ENCODE peak calls at places on chromosomes 2 and 18, in four cellular contexts. One of them, this sample, is unnamed.
A peak's percentile ranks its signal among the peaks of the same experiment; 100 is the strongest.

GRCh38 chr2:216774620-216775019 is 79.3 kb upstream of the IGFBP5 start:
- DNase-seq in A549: no peak
- DNase-seq in CD8-positive, alpha-beta T cell: no peak
- DNase-seq in AG10803: peak; percentile 90
- DNase-seq in this sample: no peak

GRCh38 chr18:54958711-54959625 is at the start of gene CCDC68:
- DNase-seq in A549: peak; percentile 35
- DNase-seq in CD8-positive, alpha-beta T cell: no peak
- DNase-seq in AG10803: no peak
- DNase-seq in this sample: no peak

GRCh38 chr2:13819896-13820295 is 812.6 kb upstream of the LRATD1 start:
- DNase-seq in A549: no peak
- DNase-seq in CD8-positive, alpha-beta T cell: no peak
- DNase-seq in AG10803: no peak
- DNase-seq in this sample: no peak

GRCh38 chr2:128536925-128537620 is 218.4 kb upstream of the HS6ST1 start:
- DNase-seq in A549: peak; percentile 10
- DNase-seq in CD8-positive, alpha-beta T cell: no peak
- DNase-seq in AG10803: peak; percentile 79
- DNase-seq in this sample: no peak

GRCh38 chr2:142300517-142300916 is 169.7 kb upstream of the LRP1B start:
- DNase-seq in A549: no peak
- DNase-seq in CD8-positive, alpha-beta T cell: no peak
- DNase-seq in AG10803: no peak
- DNase-seq in this sample: no peak

GRCh38 chr2:68942827-68943226 is 9.9 kb downstream of the GKN2 start:
- DNase-seq in A549: no peak
- DNase-seq in CD8-positive, alpha-beta T cell: no peak
- DNase-seq in AG10803: no peak
- DNase-seq in this sample: no peak

GRCh38 chr18:35939166-35939565 is 33.3 kb upstream of the RMP24 start:
- DNase-seq in A549: no peak
- DNase-seq in CD8-positive, alpha-beta T cell: no peak
- DNase-seq in AG10803: no peak
- DNase-seq in this sample: no peak

GRCh38 chr2:45812039-45812500 is 160.6 kb downstream of the PRKCE start:
- DNase-seq in A549: no peak
- DNase-seq in CD8-positive, alpha-beta T cell: no peak
- DNase-seq in AG10803: peak; percentile 31
- DNase-seq in this sample: no peak

GRCh38 chr2:38586926-38587325 is 15.8 kb downstream of the HNRNPLL start:
- DNase-seq in A549: no peak
- DNase-seq in CD8-positive, alpha-beta T cell: no peak
- DNase-seq in AG10803: no peak
- DNase-seq in this sample: no peak

GRCh38 chr2:60857025-60857424 is 24.3 kb upstream of the REL start:
- DNase-seq in A549: no peak
- DNase-seq in CD8-positive, alpha-beta T cell: no peak
- DNase-seq in AG10803: no peak
- DNase-seq in this sample: no peak

GRCh38 chr2:173553589-173553988 is 198.9 kb downstream of the CDCA7 start:
- DNase-seq in A549: no peak
- DNase-seq in CD8-positive, alpha-beta T cell: no peak
- DNase-seq in AG10803: peak; percentile 67
- DNase-seq in this sample: no peak

GRCh38 chr18:29191263-29191662 is 1014.3 kb upstream of the CDH2 start:
- DNase-seq in A549: peak; percentile 2
- DNase-seq in CD8-positive, alpha-beta T cell: no peak
- DNase-seq in AG10803: peak; percentile 41
- DNase-seq in this sample: no peak
- TF ChIP-seq CTCF in A549: no peak
- TF ChIP-seq CTCF in CD8-positive, alpha-beta T cell: no peak
- TF ChIP-seq CTCF in AG10803: peak; percentile 65
- TF ChIP-seq CTCF in this sample: no peak

GRCh38 chr18:3660719-3661118 is 210.7 kb downstream of the TGIF1 start:
- DNase-seq in A549: no peak
- DNase-seq in CD8-positive, alpha-beta T cell: no peak
- DNase-seq in AG10803: no peak
- DNase-seq in this sample: no peak

GRCh38 chr18:3655637-3656050 is 205.7 kb downstream of the TGIF1 start:
- DNase-seq in A549: no peak
- DNase-seq in CD8-positive, alpha-beta T cell: no peak
- DNase-seq in AG10803: no peak
- DNase-seq in this sample: no peak

GRCh38 chr18:3655254-3655554 is 205.2 kb downstream of the TGIF1 start:
- DNase-seq in A549: no peak
- DNase-seq in CD8-positive, alpha-beta T cell: no peak
- DNase-seq in AG10803: no peak
- DNase-seq in this sample: no peak

GRCh38 chr18:3661121-3661520 is 211.1 kb downstream of the TGIF1 start:
- DNase-seq in A549: no peak
- DNase-seq in CD8-positive, alpha-beta T cell: no peak
- DNase-seq in AG10803: no peak
- DNase-seq in this sample: no peak

GRCh38 chr18:3658529-3658928 is 208.6 kb downstream of the TGIF1 start:
- DNase-seq in A549: no peak
- DNase-seq in CD8-positive, alpha-beta T cell: no peak
- DNase-seq in AG10803: no peak
- DNase-seq in this sample: no peak
- H3K4me3 ChIP-seq in A549: no peak overlapping the region
- H3K4me3 ChIP-seq in CD8-positive, alpha-beta T cell: no peak overlapping the region
- H3K4me3 ChIP-seq in AG10803: no peak overlapping the region
- H3K4me3 ChIP-seq in this sample: no peak overlapping the region

DNA sequence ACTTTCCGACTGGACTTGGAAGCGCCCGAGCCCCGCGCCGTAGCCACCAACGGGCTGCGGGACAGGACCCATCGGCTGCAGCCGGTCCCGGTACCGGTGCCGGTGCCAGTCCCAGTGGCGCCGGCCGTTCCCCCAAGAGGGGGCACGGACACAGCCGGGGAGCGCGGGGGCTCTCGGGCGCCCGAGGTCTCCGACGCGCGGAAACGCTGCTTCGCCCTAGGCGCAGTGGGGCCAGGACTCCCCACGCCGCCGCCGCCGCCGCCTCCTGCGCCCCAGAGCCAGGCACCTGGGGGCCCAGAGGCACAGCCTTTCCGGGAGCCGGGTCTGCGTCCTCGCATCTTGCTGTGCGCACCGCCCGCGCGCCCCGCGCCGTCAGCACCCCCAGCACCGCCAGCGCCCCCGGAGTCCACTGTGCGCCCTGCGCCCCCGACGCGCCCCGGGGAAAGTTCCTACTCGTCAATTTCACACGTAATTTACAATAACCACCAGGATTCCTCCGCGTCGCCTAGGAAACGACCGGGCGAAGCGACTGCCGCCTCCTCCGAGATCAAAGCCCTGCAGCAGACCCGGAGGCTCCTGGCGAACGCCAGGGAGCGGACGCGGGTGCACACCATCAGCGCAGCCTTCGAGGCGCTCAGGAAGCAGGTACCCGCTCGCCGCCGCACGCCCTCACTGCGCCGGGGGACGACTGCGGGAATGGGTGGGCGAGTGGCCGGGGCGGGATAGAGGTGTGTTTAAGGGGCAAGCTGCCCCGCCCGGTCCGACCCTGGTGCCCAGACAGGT is 713 bp downstream of the ATOH8 start:
- DNase-seq in A549: no peak
- DNase-seq in CD8-positive, alpha-beta T cell: no peak
- DNase-seq in AG10803: peak; percentile 62
- DNase-seq in this sample: peak; percentile 41
- TF ChIP-seq CTCF in A549: no peak
- TF ChIP-seq CTCF in CD8-positive, alpha-beta T cell: no peak
- TF ChIP-seq CTCF in AG10803: peak; percentile 6
- TF ChIP-seq CTCF in this sample: peak; percentile 6

GRCh38 chr2:138897274-138897673 is 117.1 kb upstream of the NXPH2 start:
- DNase-seq in A549: no peak
- DNase-seq in CD8-positive, alpha-beta T cell: no peak
- DNase-seq in AG10803: no peak
- DNase-seq in this sample: no peak
- H3K4me3 ChIP-seq in A549: no peak overlapping the region
- H3K4me3 ChIP-seq in CD8-positive, alpha-beta T cell: no peak overlapping the region
- H3K4me3 ChIP-seq in AG10803: no peak overlapping the region
- H3K4me3 ChIP-seq in this sample: no peak overlapping the region

GRCh38 chr2:171568085-171568484 is 45.8 kb downstream of the CYBRD1 start:
- DNase-seq in A549: no peak
- DNase-seq in CD8-positive, alpha-beta T cell: no peak
- DNase-seq in AG10803: no peak
- DNase-seq in this sample: no peak
- TF ChIP-seq CTCF in A549: no peak
- TF ChIP-seq CTCF in CD8-positive, alpha-beta T cell: no peak
- TF ChIP-seq CTCF in AG10803: peak; percentile 25
- TF ChIP-seq CTCF in this sample: no peak

DNA sequence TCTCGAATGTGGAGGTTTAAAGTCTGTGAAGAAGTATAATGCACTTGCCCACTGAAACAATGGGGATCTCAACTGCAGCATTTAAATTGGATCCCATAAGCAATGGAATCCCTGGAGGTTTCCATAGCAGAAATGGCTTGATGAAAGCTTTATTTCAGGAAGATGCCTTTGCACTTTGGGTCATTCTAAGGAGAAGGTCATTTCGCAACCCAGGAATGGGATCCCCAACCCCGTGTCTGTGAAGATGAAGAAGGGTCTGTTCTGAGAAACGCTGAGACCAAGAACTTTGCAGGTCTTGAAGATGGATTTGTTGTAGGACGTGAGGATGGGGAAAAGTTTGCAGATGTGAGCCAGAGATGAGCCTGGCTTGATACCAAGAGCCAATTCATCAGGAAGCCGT is 1.8 kb upstream of the KCNG3 start:
- DNase-seq in A549: no peak
- DNase-seq in CD8-positive, alpha-beta T cell: no peak
- DNase-seq in AG10803: no peak
- DNase-seq in this sample: no peak
- H3K4me3 ChIP-seq in A549: no peak overlapping the region
- H3K4me3 ChIP-seq in CD8-positive, alpha-beta T cell: no peak overlapping the region
- H3K4me3 ChIP-seq in AG10803: no peak overlapping the region
- H3K4me3 ChIP-seq in this sample: no peak overlapping the region

DNA sequence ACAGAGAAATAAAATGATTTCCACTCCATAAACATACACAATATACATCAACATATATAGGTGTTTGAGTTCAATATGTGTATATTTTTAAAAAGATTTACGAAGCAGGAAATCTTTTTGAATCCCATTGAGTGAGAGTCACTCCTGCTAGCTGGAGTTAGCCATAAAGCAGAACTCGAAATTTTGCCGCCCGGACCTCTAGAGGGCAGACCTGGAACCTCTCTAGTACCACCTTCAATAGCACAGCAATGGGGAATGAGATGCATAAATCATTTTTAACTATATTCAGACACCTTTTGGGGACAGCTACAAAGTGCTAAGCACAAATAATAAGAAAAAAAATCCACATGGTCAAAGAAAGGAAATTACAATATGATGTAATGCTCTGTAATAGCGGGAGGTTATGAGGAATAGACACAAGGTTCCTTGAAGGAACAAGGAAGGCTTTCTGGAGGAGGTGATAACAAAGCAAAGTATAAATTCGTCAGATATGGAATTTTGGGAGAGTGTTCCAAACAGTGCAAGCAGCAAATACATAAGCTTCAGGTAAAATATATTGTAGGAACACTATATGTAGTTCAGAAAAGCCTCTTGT is 533.4 kb downstream of the ERBB4 start:
- DNase-seq in A549: peak; percentile 2
- DNase-seq in CD8-positive, alpha-beta T cell: no peak
- DNase-seq in AG10803: peak; percentile 10
- DNase-seq in this sample: no peak
- TF ChIP-seq CTCF in A549: peak; percentile 51
- TF ChIP-seq CTCF in CD8-positive, alpha-beta T cell: no peak
- TF ChIP-seq CTCF in AG10803: peak; percentile 59
- TF ChIP-seq CTCF in this sample: peak; percentile 75

DNA sequence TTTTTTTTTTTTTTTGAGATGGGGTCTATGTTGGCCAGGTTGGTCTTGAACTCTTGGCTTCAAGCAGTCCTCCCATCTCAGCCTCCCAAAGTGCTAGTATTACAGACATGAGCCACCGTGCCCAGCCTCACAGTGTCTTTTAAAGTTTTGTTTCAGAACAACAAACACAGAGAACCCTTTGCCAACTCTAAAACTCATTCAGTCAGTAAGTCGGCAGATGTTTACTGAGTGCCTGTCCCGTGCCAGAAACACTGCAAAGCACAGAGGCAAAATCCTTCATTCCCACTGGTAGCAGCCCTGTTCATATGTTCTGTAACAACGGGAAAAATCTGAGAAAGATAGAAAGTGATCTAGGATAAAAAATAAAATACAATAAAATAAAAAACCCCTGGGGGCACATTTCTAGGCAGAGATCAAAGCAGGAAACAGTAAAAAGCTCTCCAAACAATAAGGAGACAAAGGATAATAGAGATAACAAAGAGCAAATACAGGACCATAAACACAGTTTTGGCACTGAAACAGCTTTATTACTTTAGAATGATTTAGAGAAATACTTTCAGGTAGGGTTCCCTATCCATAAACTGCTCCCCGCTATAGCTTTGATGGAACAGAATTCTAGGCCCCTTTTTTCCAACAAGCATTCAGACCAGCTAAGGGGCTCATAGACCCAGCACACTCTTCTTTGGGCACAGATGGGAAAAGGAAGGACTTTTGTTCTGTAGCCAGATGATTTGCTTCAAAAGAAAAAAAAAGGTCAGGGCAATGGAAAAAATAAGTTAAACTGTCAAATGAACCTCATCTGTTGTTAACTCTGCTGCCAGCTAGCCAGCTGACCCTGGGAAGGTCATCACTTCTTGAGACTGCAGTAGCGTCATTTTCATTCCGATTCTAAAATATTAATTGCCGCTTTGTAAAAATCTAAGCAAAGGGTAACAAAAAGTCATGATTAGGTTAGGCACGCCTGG is 212.3 kb downstream of the CDH20 start:
- DNase-seq in A549: no peak
- DNase-seq in CD8-positive, alpha-beta T cell: no peak
- DNase-seq in AG10803: no peak
- DNase-seq in this sample: no peak
- H3K4me3 ChIP-seq in A549: no peak overlapping the region
- H3K4me3 ChIP-seq in CD8-positive, alpha-beta T cell: no peak overlapping the region
- H3K4me3 ChIP-seq in AG10803: no peak overlapping the region
- H3K4me3 ChIP-seq in this sample: no peak overlapping the region

GRCh38 chr2:230864122-230864604 is 579 bp upstream of the ITM2C start:
- DNase-seq in A549: no peak
- DNase-seq in CD8-positive, alpha-beta T cell: no peak
- DNase-seq in AG10803: no peak
- DNase-seq in this sample: peak; percentile 13

GRCh38 chr2:230864605-230865323 is at the start of gene ITM2C:
- DNase-seq in A549: peak; percentile 76
- DNase-seq in CD8-positive, alpha-beta T cell: peak; percentile 71
- DNase-seq in AG10803: peak; percentile 54
- DNase-seq in this sample: peak; percentile 85

GRCh38 chr2:230865324-230865765 is 603 bp downstream of the ITM2C start:
- DNase-seq in A549: no peak
- DNase-seq in CD8-positive, alpha-beta T cell: no peak
- DNase-seq in AG10803: no peak
- DNase-seq in this sample: no peak

GRCh38 chr2:230866704-230867561 is 2.2 kb downstream of the ITM2C start:
- DNase-seq in A549: no peak
- DNase-seq in CD8-positive, alpha-beta T cell: peak; percentile 74
- DNase-seq in AG10803: peak; percentile 35
- DNase-seq in this sample: no peak

GRCh38 chr2:230865766-230866703 is 1.3 kb downstream of the ITM2C start:
- DNase-seq in A549: no peak
- DNase-seq in CD8-positive, alpha-beta T cell: peak; percentile 47
- DNase-seq in AG10803: peak; percentile 16
- DNase-seq in this sample: no peak
- TF ChIP-seq CTCF in A549: no peak
- TF ChIP-seq CTCF in CD8-positive, alpha-beta T cell: no peak
- TF ChIP-seq CTCF in AG10803: peak; percentile 25
- TF ChIP-seq CTCF in this sample: peak; percentile 19

GRCh38 chr2:168272225-168272624 is 24.8 kb upstream of the STK39 start:
- DNase-seq in A549: no peak
- DNase-seq in CD8-positive, alpha-beta T cell: no peak
- DNase-seq in AG10803: no peak
- DNase-seq in this sample: no peak
- H3K4me3 ChIP-seq in A549: no peak overlapping the region
- H3K4me3 ChIP-seq in CD8-positive, alpha-beta T cell: no peak overlapping the region
- H3K4me3 ChIP-seq in AG10803: no peak overlapping the region
- H3K4me3 ChIP-seq in this sample: no peak overlapping the region

This sample was measured in GM06990.